ENCODE peak calls at places on chromosomes 4 and X, in four cellular contexts. X is fibroblast of lung, T is PC-3, Q is SK-N-SH. D is an unnamed sample.

GRCh38 chrX:137278825-137279224 is 245.0 kb upstream of the GPR101 start:
- DNase-seq in X (no peak), T (no peak), Q (no peak), D (no peak)

GRCh38 chr4:182913621-182914020 is 3.6 kb downstream of the DCTD start:
- DNase-seq in X (no peak), T (no peak), Q (no peak), D (no peak)

GRCh38 chrX:87409113-87409841 is 108.3 kb upstream of the KLHL4 start:
- DNase-seq in X (peak), T (peak), Q (no peak), D (peak)

GRCh38 chrX:103467156-103467555 is 52.1 kb downstream of the RAB40A start:
- DNase-seq in X (no peak), T (no peak), Q (no peak), D (peak)

GRCh38 chr4:145939241-145939640 is 618 bp upstream of the ZNF827 start:
- DNase-seq in X (peak), T (peak), Q (no peak), D (peak)

GRCh38 chrX:8455600-8455999 is 9.0 kb upstream of the VCX3B start:
- DNase-seq in X (no peak), T (peak), Q (no peak), D (no peak)

GRCh38 chr4:30719363-30720020 is 677 bp upstream of the PCDH7 start:
- DNase-seq in X (peak), T (peak), Q (peak), D (peak)

GRCh38 chr4:69058410-69059059 is 37.7 kb upstream of the UGT2B7 start:
- DNase-seq in X (no peak), T (no peak), Q (no peak), D (no peak)

GRCh38 chr4:70743728-70744127 is 22.0 kb downstream of the RUFY3 start:
- DNase-seq in X (no peak), T (no peak), Q (no peak), D (peak)

GRCh38 chr4:139655116-139655515 is 10.5 kb upstream of the MGST2 start:
- DNase-seq in X (peak), T (peak), Q (peak), D (peak)

GRCh38 chrX:138756234-138756633 is 44.7 kb upstream of the FGF13 start:
- DNase-seq in X (peak), T (peak), Q (no peak), D (no peak)

GRCh38 chr4:162162672-162163071 is 1.1 kb downstream of the FSTL5 start:
- DNase-seq in X (no peak), T (no peak), Q (no peak), D (no peak)

GRCh38 chr4:137124278-137124932 is 407.9 kb downstream of the PCDH18 start:
- DNase-seq in X (peak), T (peak), Q (peak), D (peak)

GRCh38 chrX:150696264-150696789 is 3.1 kb downstream of the MTMR1 start:
- DNase-seq in X (no peak), T (no peak), Q (no peak), D (no peak)

GRCh38 chr4:128162434-128162833 is 101.3 kb downstream of the LARP1B start:
- DNase-seq in X (peak), T (peak), Q (no peak), D (peak)

GRCh38 chr4:139641218-139641617 is 24.4 kb upstream of the MGST2 start:
- DNase-seq in X (peak), T (peak), Q (no peak), D (peak)

GRCh38 chrX:16671005-16671404 is 21.0 kb downstream of the S100G start:
- DNase-seq in X (peak), T (peak), Q (peak), D (peak)

GRCh38 chr4:87499415-87500106 is 29.6 kb downstream of the SPARCL1 start:
- DNase-seq in X (no peak), T (no peak), Q (no peak), D (no peak)
- H3K9ac ChIP-seq in X (no peak), T (no peak), Q (no peak), D (no peak)

GRCh38 chr4:25621027-25621930 is 34.4 kb upstream of the SLC34A2 start:
- DNase-seq in X (peak), T (no peak), Q (no peak), D (no peak)
- H3K9ac ChIP-seq in X (no peak), T (no peak), Q (no peak), D (no peak)

GRCh38 chr4:8048856-8049686 is 109.4 kb upstream of the AFAP1 start:
- DNase-seq in X (no peak), T (no peak), Q (no peak), D (no peak)
- H3K9ac ChIP-seq in X (no peak), T (no peak), Q (no peak), D (no peak)

DNA sequence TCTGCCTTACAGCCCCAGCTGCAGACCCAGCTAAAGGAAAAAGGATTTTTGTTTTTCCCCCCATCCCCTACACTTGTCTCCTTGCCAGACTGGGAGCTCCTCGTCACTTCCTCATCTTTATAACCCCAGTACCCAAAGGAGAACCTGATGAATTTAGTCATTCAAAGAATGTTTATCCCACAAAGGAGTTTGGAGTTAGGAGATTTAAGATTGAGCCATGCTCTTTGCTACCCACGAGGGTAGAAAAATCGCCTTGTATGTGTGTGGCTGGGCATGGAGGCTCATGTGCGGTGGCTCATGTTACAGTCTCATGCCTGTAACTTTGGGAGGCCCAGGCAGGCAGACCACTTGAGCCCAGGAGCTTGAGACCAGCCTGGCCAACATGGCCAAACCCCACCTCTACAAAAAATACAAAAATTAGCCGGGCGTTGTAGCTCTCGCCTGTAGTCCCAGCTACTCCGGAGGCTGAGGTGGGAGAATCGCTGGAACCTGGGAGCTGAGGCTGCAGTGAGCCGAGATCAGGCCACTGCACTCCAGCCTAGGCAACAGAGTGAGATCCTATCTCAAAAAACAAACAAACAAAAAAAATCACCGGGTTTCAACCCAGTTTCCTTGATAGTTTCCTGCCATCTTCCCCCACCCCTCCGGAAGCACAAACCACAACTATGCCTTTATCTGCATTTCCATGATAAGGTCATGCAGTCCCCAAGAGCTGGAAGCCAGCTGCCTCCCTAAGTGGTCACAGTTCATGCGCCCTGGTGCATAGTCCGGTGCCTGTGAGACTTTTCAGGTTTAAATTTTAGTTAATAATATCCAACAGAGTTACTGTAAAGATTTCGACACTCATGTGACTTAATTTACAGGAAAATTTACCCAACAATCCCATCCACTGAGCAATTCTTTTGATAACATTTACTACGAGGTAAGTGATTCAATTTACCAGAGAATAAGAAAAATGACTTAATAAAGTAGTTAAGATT is 1.5 kb downstream of the CFAP97 start:
- DNase-seq in X (peak), T (no peak), Q (peak), D (peak)
- H3K9ac ChIP-seq in X (no peak), T (no peak), Q (peak), D (no peak)

DNA sequence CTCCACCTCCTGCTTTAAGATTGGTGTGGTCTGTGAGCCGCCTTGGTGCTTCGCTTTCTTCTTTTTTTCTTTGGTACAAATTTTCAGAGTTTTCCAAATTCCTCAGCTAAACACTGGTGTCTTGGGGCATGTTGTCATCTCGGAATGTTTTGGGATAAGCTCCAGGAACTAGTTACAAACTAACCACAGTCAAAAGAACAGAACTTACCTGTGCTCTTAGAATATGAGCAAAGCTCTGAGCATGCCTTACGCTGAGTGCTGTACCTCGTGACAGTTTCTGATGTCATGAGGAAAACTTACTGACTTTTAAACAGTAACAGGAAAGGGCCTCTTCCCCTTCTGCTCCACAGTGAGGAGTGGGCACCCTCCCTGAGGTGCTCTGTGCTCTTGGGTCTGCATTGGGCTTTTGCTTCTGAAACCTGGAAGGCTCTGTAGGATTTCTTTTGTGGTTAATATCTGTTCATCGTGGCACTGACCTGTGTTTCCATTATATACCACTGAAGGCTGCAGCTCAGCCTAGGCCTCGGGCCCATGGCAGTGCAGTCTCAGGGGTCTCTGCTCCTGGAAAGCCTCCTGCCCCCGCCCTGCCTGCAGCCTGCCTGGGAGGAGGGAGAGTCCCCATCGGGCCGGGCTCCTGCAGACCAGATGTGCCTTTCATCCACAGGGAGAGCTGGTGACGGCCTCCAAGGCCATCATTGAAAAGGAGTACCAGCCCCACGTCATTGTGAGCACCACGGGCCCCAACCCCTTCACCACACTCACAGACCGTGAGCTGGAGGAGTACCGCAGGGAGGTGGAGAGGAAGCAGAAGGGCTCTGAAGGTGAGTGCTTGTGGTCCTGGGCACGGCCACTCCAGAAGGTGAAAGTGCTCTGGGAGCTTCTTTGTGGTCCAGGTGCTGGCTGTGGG is 48.7 kb downstream of the NOP14 start:
- DNase-seq in X (no peak), T (no peak), Q (no peak), D (no peak)
- H3K9ac ChIP-seq in X (no peak), T (no peak), Q (no peak), D (no peak)

DNA sequence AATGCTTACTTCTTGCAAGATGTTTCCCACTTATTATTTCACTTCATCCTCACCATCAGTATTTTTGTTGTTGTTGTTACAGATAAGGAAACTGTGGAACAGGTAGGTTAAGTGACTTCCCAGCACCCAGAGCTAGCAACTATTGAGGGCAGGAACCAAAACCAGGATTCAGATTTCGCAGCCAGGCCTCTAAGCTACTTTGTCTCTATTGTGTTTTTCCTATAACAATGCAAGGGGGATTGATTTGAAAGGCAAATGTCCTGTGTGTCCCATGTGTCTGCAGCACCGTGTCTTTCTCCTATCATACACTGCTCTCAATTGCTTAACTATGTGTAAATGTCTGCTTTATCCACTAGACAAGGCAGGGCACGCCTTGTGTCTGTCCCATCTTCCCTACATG is 121.3 kb upstream of the FAM9C start:
- DNase-seq in X (no peak), T (no peak), Q (no peak), D (no peak)
- H3K9ac ChIP-seq in X (no peak), T (no peak), Q (no peak), D (no peak)

DNA sequence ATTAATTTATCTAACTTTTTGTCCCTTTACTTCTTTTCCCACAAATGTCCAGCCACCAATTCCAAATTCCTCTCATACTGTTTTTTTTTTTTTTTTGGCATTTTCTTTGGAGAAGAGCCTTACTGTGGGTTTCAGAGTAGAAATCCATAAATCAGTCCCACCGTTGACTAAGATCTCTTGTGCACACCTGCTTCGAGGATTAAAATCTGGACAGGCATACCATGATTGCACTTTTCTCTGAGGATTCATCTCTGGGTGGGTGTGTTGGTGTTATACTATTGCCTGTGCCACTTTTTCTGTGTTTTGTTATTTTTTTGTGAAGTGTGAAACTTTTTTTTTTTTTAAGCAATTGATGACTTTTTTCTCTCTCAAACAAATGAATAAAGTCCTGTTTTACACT is 13.2 kb downstream of the PRDM8 start:
- DNase-seq in X (no peak), T (no peak), Q (no peak), D (no peak)
- H3K9ac ChIP-seq in X (no peak), T (no peak), Q (no peak), D (no peak)

GRCh38 chrX:136202889-136203288 is 48.3 kb downstream of the MAP7D3 start:
- DNase-seq in X (peak), T (peak), Q (no peak), D (peak)

GRCh38 chrX:136205882-136206281 is 45.3 kb downstream of the MAP7D3 start:
- DNase-seq in X (no peak), T (no peak), Q (no peak), D (no peak)

GRCh38 chrX:136206916-136207315 is 44.3 kb downstream of the MAP7D3 start:
- DNase-seq in X (no peak), T (no peak), Q (no peak), D (no peak)

GRCh38 chrX:136203438-136203837 is 47.8 kb downstream of the MAP7D3 start:
- DNase-seq in X (peak), T (no peak), Q (no peak), D (no peak)

GRCh38 chrX:136204571-136204970 is 46.6 kb downstream of the MAP7D3 start:
- DNase-seq in X (peak), T (peak), Q (no peak), D (peak)
- H3K9ac ChIP-seq in X (no peak), T (peak), Q (no peak), D (no peak)

DNA sequence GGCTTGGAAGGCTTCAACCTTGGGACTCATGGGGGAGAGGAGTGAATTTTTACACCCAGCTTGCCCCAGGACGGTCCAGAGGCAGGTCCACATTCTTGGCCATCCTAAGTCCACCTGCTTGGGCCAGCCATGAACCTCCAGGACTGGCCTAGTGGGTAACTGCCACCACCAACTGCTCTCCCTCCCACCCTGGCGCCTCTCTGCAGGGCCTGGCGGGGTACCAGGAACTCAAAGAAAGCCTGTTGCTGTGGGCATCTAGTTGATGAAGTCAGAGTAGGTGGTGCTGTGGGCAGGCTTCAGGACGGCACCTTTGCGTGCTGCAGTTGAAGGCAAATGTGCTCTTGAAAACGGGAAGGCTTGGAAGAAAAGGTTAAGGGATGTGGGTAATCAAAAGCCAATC is 12.0 kb downstream of the BCOR start:
- DNase-seq in X (no peak), T (no peak), Q (no peak), D (no peak)
- H3K9ac ChIP-seq in X (no peak), T (no peak), Q (no peak), D (no peak)

D was measured in IMR-90.